ENCODE peak calls at places on chromosomes 16 and 17, in ten cellular contexts. W is HTR-8/SVneo; M is GF-D8; U is activated CD4-positive, alpha-beta T cell treated with anti-CD3 and anti-CD28 coated beads, Interleukin-2, amount 10 ng/mL, durations not matched to agents 7 days and 5 days; D is amniotic stem cell; R is NCI-H446; V is sciatic nerve; Q is cardiac fibroblast; P is RWPE1; H is stimulated activated CD8-positive, alpha-beta memory T cell treated with anti-CD3 and anti-CD28 coated beads, Interleukin-15, amount 100 ng/mL, for 24 hours. Z is an unnamed sample.

GRCh38 chr16:72189865-72190371 is 18.0 kb upstream of the PMFBP1 start:
- DNase-seq in W (peak), M (peak), U (no peak), D (no peak), R (no peak), V (no peak), Q (peak), P (peak), H (no peak), Z (no peak)

GRCh38 chr16:27841911-27842310 is 221.6 kb downstream of the GSG1L start:
- DNase-seq in W (no peak), M (no peak), U (no peak), D (no peak), R (no peak), V (peak), Q (no peak), P (no peak), H (no peak), Z (no peak)

GRCh38 chr17:78875331-78875730 is 27.7 kb downstream of the CEP295NL start:
- DNase-seq in W (no peak), M (no peak), U (no peak), D (no peak), R (no peak), V (no peak), Q (no peak), P (no peak), H (no peak), Z (no peak)

GRCh38 chr17:58100506-58100905 is 17.3 kb downstream of the DYNLL2 start:
- DNase-seq in W (no peak), M (no peak), U (no peak), D (no peak), R (no peak), V (no peak), Q (no peak), P (no peak), H (no peak), Z (no peak)

GRCh38 chr16:31215287-31216115 is 1.4 kb downstream of the PYDC1 start:
- DNase-seq in W (peak), M (no peak), U (no peak), D (no peak), R (no peak), V (peak), Q (peak), P (peak), H (no peak), Z (no peak)

GRCh38 chr17:50532452-50533024 is at the start of gene EPN3:
- DNase-seq in W (no peak), M (no peak), U (no peak), D (no peak), R (no peak), V (no peak), Q (no peak), P (peak), H (no peak), Z (no peak)

GRCh38 chr16:4085405-4085970 is 30.8 kb downstream of the ADCY9 start:
- DNase-seq in W (no peak), M (no peak), U (no peak), D (no peak), R (no peak), V (no peak), Q (no peak), P (peak), H (no peak), Z (no peak)

GRCh38 chr17:65027305-65027704 is 29.2 kb downstream of the GNA13 start:
- DNase-seq in W (peak), M (no peak), U (peak), D (no peak), R (no peak), V (no peak), Q (peak), P (peak), H (no peak), Z (peak)

GRCh38 chr17:17541640-17542001 is 45.4 kb upstream of the RASD1 start:
- DNase-seq in W (no peak), M (no peak), U (no peak), D (no peak), R (no peak), V (no peak), Q (no peak), P (no peak), H (no peak), Z (no peak)

GRCh38 chr17:49365667-49366066 is 3.6 kb upstream of the ZNF652 start:
- DNase-seq in W (no peak), M (peak), U (peak), D (no peak), R (peak), V (no peak), Q (no peak), P (no peak), H (no peak), Z (no peak)

GRCh38 chr16:56645838-56646237 is 5.8 kb upstream of the MT1B start:
- DNase-seq in W (no peak), M (no peak), U (no peak), D (no peak), R (no peak), V (no peak), Q (no peak), P (no peak), H (no peak), Z (no peak)

GRCh38 chr16:12729448-12729847 is 74.2 kb downstream of the CPPED1 start:
- DNase-seq in W (no peak), M (no peak), U (no peak), D (peak), R (no peak), V (no peak), Q (peak), P (no peak), H (no peak), Z (no peak)

GRCh38 chr17:32275060-32276042 is 9.7 kb downstream of the RHBDL3 start:
- DNase-seq in W (peak), M (no peak), U (no peak), D (peak), R (peak), V (no peak), Q (peak), P (peak), H (no peak), Z (no peak)

GRCh38 chr16:85402910-85403692 is 210.0 kb upstream of the GSE1 start:
- DNase-seq in W (no peak), M (peak), U (no peak), D (no peak), R (no peak), V (peak), Q (peak), P (no peak), H (no peak), Z (no peak)

GRCh38 chr16:18936727-18937340 is 10.6 kb upstream of the SMG1 start:
- DNase-seq in W (no peak), M (no peak), U (no peak), D (no peak), R (no peak), V (no peak), Q (no peak), P (no peak), H (no peak), Z (no peak)

GRCh38 chr16:56493815-56494214 is 26.0 kb downstream of the BBS2 start:
- DNase-seq in W (no peak), M (no peak), U (no peak), D (no peak), R (no peak), V (no peak), Q (no peak), P (no peak), H (no peak), Z (no peak)

GRCh38 chr17:49287481-49287880 is 56.9 kb upstream of the PHOSPHO1 start:
- DNase-seq in W (no peak), M (no peak), U (no peak), D (no peak), R (no peak), V (no peak), Q (no peak), P (no peak), H (no peak), Z (no peak)

GRCh38 chr16:12127244-12127643 is 150.7 kb downstream of the SNX29 start:
- DNase-seq in W (no peak), M (no peak), U (no peak), D (no peak), R (no peak), V (no peak), Q (no peak), P (no peak), H (no peak), Z (no peak)

GRCh38 chr16:17301593-17302135 is 169.1 kb downstream of the XYLT1 start:
- DNase-seq in W (no peak), M (peak), U (no peak), D (no peak), R (no peak), V (no peak), Q (no peak), P (no peak), H (no peak), Z (no peak)

GRCh38 chr17:74639704-74640142 is 16.2 kb upstream of the CD300E start:
- DNase-seq in W (no peak), M (peak), U (peak), D (no peak), R (no peak), V (no peak), Q (no peak), P (no peak), H (no peak), Z (no peak)

GRCh38 chr16:73040136-73040535 is 7.8 kb downstream of the ZFHX3 start:
- DNase-seq in W (no peak), M (no peak), U (no peak), D (no peak), R (no peak), V (no peak), Q (no peak), P (no peak), H (no peak), Z (no peak)

GRCh38 chr16:85569615-85570212 is 43.4 kb upstream of the GSE1 start:
- DNase-seq in W (no peak), M (peak), U (peak), D (no peak), R (peak), V (no peak), Q (no peak), P (no peak), H (no peak), Z (no peak)

GRCh38 chr17:75996665-75997590 is 3.7 kb upstream of the CDK3 start:
- DNase-seq in W (peak), M (peak), U (peak), D (no peak), R (no peak), V (no peak), Q (peak), P (peak), H (no peak), Z (peak)

GRCh38 chr17:47279062-47279801 is 25.6 kb downstream of the ITGB3 start:
- DNase-seq in W (peak), M (no peak), U (no peak), D (peak), R (no peak), V (no peak), Q (peak), P (peak), H (no peak), Z (no peak)

GRCh38 chr17:61133853-61134252 is 265.8 kb upstream of the TBX2 start:
- DNase-seq in W (no peak), M (no peak), U (no peak), D (no peak), R (no peak), V (no peak), Q (no peak), P (no peak), H (no peak), Z (no peak)

GRCh38 chr16:82660078-82660645 is 33.4 kb downstream of the CDH13 start:
- DNase-seq in W (peak), M (no peak), U (peak), D (no peak), R (no peak), V (no peak), Q (peak), P (no peak), H (no peak), Z (peak)

GRCh38 chr16:2836646-2837508 is 6.8 kb downstream of the ZG16B start:
- DNase-seq in W (no peak), M (no peak), U (no peak), D (no peak), R (no peak), V (no peak), Q (no peak), P (no peak), H (no peak), Z (no peak)

GRCh38 chr16:74608944-74609343 is 2.0 kb upstream of the GLG1 start:
- DNase-seq in W (no peak), M (peak), U (peak), D (no peak), R (no peak), V (peak), Q (no peak), P (no peak), H (no peak), Z (peak)

GRCh38 chr16:47204736-47205499 is 61.2 kb upstream of the NETO2 start:
- DNase-seq in W (no peak), M (no peak), U (no peak), D (no peak), R (no peak), V (no peak), Q (no peak), P (no peak), H (no peak), Z (no peak)

GRCh38 chr16:75074920-75075687 is 41.5 kb downstream of the LDHD start:
- DNase-seq in W (no peak), M (peak), U (peak), D (no peak), R (no peak), V (no peak), Q (no peak), P (no peak), H (peak), Z (peak)

GRCh38 chr17:43338886-43339516 is 59.8 kb upstream of the ARL4D start:
- DNase-seq in W (no peak), M (peak), U (peak), D (peak), R (peak), V (peak), Q (peak), P (no peak), H (no peak), Z (peak)

GRCh38 chr16:66278604-66279262 is 87.8 kb upstream of the CDH5 start:
- DNase-seq in W (no peak), M (no peak), U (no peak), D (no peak), R (no peak), V (no peak), Q (no peak), P (no peak), H (no peak), Z (no peak)